ENCODE peak calls at places on chromosome 6, in nine cellular contexts. One of them, this sample, is unnamed.

GRCh38 chr6:109512271-109512817 is 29.3 kb upstream of the ZBTB24 start:
- DNase-seq in adrenal gland: no peak
- DNase-seq in heart right ventricle: no peak
- DNase-seq in cardiac muscle cell: no peak
- DNase-seq in Calu3: no peak
- DNase-seq in A549: no peak
- DNase-seq in BE2C: no peak
- DNase-seq in uterus: no peak
- DNase-seq in GM23338: no peak
- DNase-seq in this sample: no peak

GRCh38 chr6:125835221-125835744 is 44.5 kb downstream of the NCOA7 start:
- DNase-seq in GM23338: no peak
- DNase-seq in heart right ventricle: no peak
- DNase-seq in A549: no peak
- DNase-seq in Calu3: no peak
- DNase-seq in BE2C: peak
- DNase-seq in adrenal gland: no peak
- DNase-seq in uterus: no peak
- DNase-seq in cardiac muscle cell: no peak
- DNase-seq in this sample: peak

GRCh38 chr6:170245233-170245992 is 45.5 kb downstream of the DLL1 start:
- DNase-seq in cardiac muscle cell: no peak
- DNase-seq in GM23338: no peak
- DNase-seq in Calu3: no peak
- DNase-seq in adrenal gland: no peak
- DNase-seq in A549: no peak
- DNase-seq in BE2C: no peak
- DNase-seq in heart right ventricle: no peak
- DNase-seq in uterus: no peak
- DNase-seq in this sample: no peak

GRCh38 chr6:114467931-114468330 is 125.1 kb upstream of the HS3ST5 start:
- DNase-seq in Calu3: no peak
- DNase-seq in adrenal gland: no peak
- DNase-seq in cardiac muscle cell: no peak
- DNase-seq in GM23338: no peak
- DNase-seq in uterus: no peak
- DNase-seq in A549: no peak
- DNase-seq in heart right ventricle: no peak
- DNase-seq in BE2C: no peak
- DNase-seq in this sample: no peak

GRCh38 chr6:2162089-2162465 is 83.3 kb downstream of the GMDS start:
- DNase-seq in Calu3: no peak
- DNase-seq in cardiac muscle cell: no peak
- DNase-seq in BE2C: no peak
- DNase-seq in GM23338: no peak
- DNase-seq in adrenal gland: no peak
- DNase-seq in A549: no peak
- DNase-seq in uterus: no peak
- DNase-seq in heart right ventricle: no peak
- DNase-seq in this sample: no peak

GRCh38 chr6:87436435-87436834 is 28.7 kb downstream of the CFAP206 start:
- DNase-seq in BE2C: no peak
- DNase-seq in Calu3: peak
- DNase-seq in adrenal gland: peak
- DNase-seq in A549: peak
- DNase-seq in uterus: no peak
- DNase-seq in GM23338: peak
- DNase-seq in cardiac muscle cell: peak
- DNase-seq in heart right ventricle: no peak
- DNase-seq in this sample: peak

GRCh38 chr6:89458720-89459119 is 25.8 kb downstream of the ANKRD6 start:
- DNase-seq in Calu3: no peak
- DNase-seq in adrenal gland: no peak
- DNase-seq in heart right ventricle: no peak
- DNase-seq in GM23338: peak
- DNase-seq in A549: no peak
- DNase-seq in BE2C: no peak
- DNase-seq in uterus: no peak
- DNase-seq in cardiac muscle cell: no peak
- DNase-seq in this sample: no peak

GRCh38 chr6:53986165-53986720 is 125.0 kb upstream of the MLIP start:
- DNase-seq in GM23338: peak
- DNase-seq in adrenal gland: peak
- DNase-seq in Calu3: peak
- DNase-seq in A549: peak
- DNase-seq in heart right ventricle: no peak
- DNase-seq in uterus: no peak
- DNase-seq in cardiac muscle cell: peak
- DNase-seq in BE2C: peak
- DNase-seq in this sample: peak

GRCh38 chr6:146434991-146435390 is 108.6 kb upstream of the RAB32 start:
- DNase-seq in heart right ventricle: no peak
- DNase-seq in adrenal gland: no peak
- DNase-seq in A549: no peak
- DNase-seq in BE2C: no peak
- DNase-seq in cardiac muscle cell: no peak
- DNase-seq in GM23338: no peak
- DNase-seq in Calu3: no peak
- DNase-seq in uterus: no peak
- DNase-seq in this sample: no peak

GRCh38 chr6:41239467-41240159 is 11.5 kb downstream of the TREML4 start:
- DNase-seq in Calu3: no peak
- DNase-seq in BE2C: no peak
- DNase-seq in GM23338: peak
- DNase-seq in uterus: no peak
- DNase-seq in adrenal gland: no peak
- DNase-seq in heart right ventricle: no peak
- DNase-seq in cardiac muscle cell: peak
- DNase-seq in A549: no peak
- DNase-seq in this sample: no peak

GRCh38 chr6:11244387-11245126 is 12.1 kb upstream of the NEDD9 start:
- DNase-seq in adrenal gland: no peak
- DNase-seq in A549: no peak
- DNase-seq in cardiac muscle cell: no peak
- DNase-seq in Calu3: no peak
- DNase-seq in heart right ventricle: no peak
- DNase-seq in GM23338: no peak
- DNase-seq in uterus: no peak
- DNase-seq in BE2C: no peak
- DNase-seq in this sample: no peak

GRCh38 chr6:11243861-11244260 is 11.4 kb upstream of the NEDD9 start:
- DNase-seq in GM23338: no peak
- DNase-seq in uterus: no peak
- DNase-seq in BE2C: no peak
- DNase-seq in A549: no peak
- DNase-seq in Calu3: no peak
- DNase-seq in heart right ventricle: no peak
- DNase-seq in cardiac muscle cell: no peak
- DNase-seq in adrenal gland: no peak
- DNase-seq in this sample: no peak

GRCh38 chr6:11242709-11243108 is 10.2 kb upstream of the NEDD9 start:
- DNase-seq in A549: no peak
- DNase-seq in adrenal gland: no peak
- DNase-seq in cardiac muscle cell: no peak
- DNase-seq in heart right ventricle: no peak
- DNase-seq in uterus: no peak
- DNase-seq in BE2C: no peak
- DNase-seq in Calu3: no peak
- DNase-seq in GM23338: no peak
- DNase-seq in this sample: peak

GRCh38 chr6:11241154-11241792 is 8.8 kb upstream of the NEDD9 start:
- DNase-seq in adrenal gland: no peak
- DNase-seq in uterus: no peak
- DNase-seq in heart right ventricle: no peak
- DNase-seq in cardiac muscle cell: no peak
- DNase-seq in Calu3: no peak
- DNase-seq in GM23338: no peak
- DNase-seq in A549: no peak
- DNase-seq in BE2C: no peak
- DNase-seq in this sample: no peak

DNA sequence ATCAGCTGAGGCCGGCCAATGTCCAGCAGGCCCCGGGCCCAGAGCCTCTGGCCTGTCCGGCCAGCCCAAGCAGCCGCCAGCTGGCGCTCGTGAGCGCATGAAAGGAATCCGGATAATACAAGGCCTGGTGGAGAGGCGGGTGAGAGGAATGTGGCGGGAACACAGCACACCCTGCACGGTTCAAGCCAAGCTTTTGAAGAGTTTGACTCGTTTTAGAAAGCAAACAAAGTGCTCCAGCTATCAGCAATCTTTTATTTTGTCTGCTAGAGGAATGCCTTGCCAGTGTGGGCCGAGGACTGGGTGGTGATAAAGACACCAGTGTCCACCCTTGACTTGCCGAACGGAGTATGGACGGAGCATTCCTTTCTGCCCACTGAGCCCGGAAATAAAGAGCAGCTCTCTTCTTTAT is 9.3 kb upstream of the NEDD9 start:
- DNase-seq in adrenal gland: peak
- DNase-seq in cardiac muscle cell: peak
- DNase-seq in A549: no peak
- DNase-seq in BE2C: no peak
- DNase-seq in Calu3: no peak
- DNase-seq in heart right ventricle: peak
- DNase-seq in uterus: peak
- DNase-seq in GM23338: peak
- DNase-seq in this sample: no peak
- TF ChIP-seq CTCF in adrenal gland: peak
- TF ChIP-seq CTCF in cardiac muscle cell: peak
- TF ChIP-seq CTCF in A549: no peak
- TF ChIP-seq CTCF in BE2C: no peak
- TF ChIP-seq CTCF in Calu3: no peak
- TF ChIP-seq CTCF in heart right ventricle: peak
- TF ChIP-seq CTCF in uterus: peak
- TF ChIP-seq CTCF in GM23338: peak
- TF ChIP-seq CTCF in this sample: peak

GRCh38 chr6:28980137-28980796 is 24.8 kb downstream of the ZNF311 start:
- DNase-seq in uterus: no peak
- DNase-seq in Calu3: no peak
- DNase-seq in A549: no peak
- DNase-seq in adrenal gland: no peak
- DNase-seq in heart right ventricle: no peak
- DNase-seq in cardiac muscle cell: no peak
- DNase-seq in BE2C: no peak
- DNase-seq in GM23338: no peak
- DNase-seq in this sample: no peak

GRCh38 chr6:28980797-28981390 is 24.2 kb downstream of the ZNF311 start:
- DNase-seq in A549: peak
- DNase-seq in BE2C: peak
- DNase-seq in uterus: peak
- DNase-seq in GM23338: peak
- DNase-seq in cardiac muscle cell: peak
- DNase-seq in heart right ventricle: no peak
- DNase-seq in Calu3: peak
- DNase-seq in adrenal gland: peak
- DNase-seq in this sample: no peak

GRCh38 chr6:28982476-28983266 is 22.4 kb downstream of the ZNF311 start:
- DNase-seq in adrenal gland: no peak
- DNase-seq in heart right ventricle: no peak
- DNase-seq in GM23338: peak
- DNase-seq in uterus: peak
- DNase-seq in cardiac muscle cell: peak
- DNase-seq in BE2C: peak
- DNase-seq in Calu3: peak
- DNase-seq in A549: peak
- DNase-seq in this sample: no peak

GRCh38 chr6:28981391-28981832 is 23.7 kb downstream of the ZNF311 start:
- DNase-seq in heart right ventricle: peak
- DNase-seq in uterus: peak
- DNase-seq in BE2C: peak
- DNase-seq in Calu3: peak
- DNase-seq in A549: no peak
- DNase-seq in cardiac muscle cell: peak
- DNase-seq in GM23338: peak
- DNase-seq in adrenal gland: peak
- DNase-seq in this sample: no peak

GRCh38 chr6:28981833-28982475 is 23.2 kb downstream of the ZNF311 start:
- DNase-seq in adrenal gland: peak
- DNase-seq in Calu3: peak
- DNase-seq in BE2C: peak
- DNase-seq in heart right ventricle: peak
- DNase-seq in uterus: peak
- DNase-seq in cardiac muscle cell: peak
- DNase-seq in GM23338: peak
- DNase-seq in A549: peak
- DNase-seq in this sample: peak
- TF ChIP-seq CTCF in adrenal gland: peak
- TF ChIP-seq CTCF in Calu3: no peak
- TF ChIP-seq CTCF in BE2C: no peak
- TF ChIP-seq CTCF in heart right ventricle: no peak
- TF ChIP-seq CTCF in uterus: no peak
- TF ChIP-seq CTCF in cardiac muscle cell: no peak
- TF ChIP-seq CTCF in GM23338: peak
- TF ChIP-seq CTCF in A549: no peak
- TF ChIP-seq CTCF in this sample: no peak

GRCh38 chr6:122612838-122613237 is 2.6 kb downstream of the PKIB start:
- DNase-seq in A549: no peak
- DNase-seq in Calu3: no peak
- DNase-seq in heart right ventricle: no peak
- DNase-seq in cardiac muscle cell: no peak
- DNase-seq in GM23338: no peak
- DNase-seq in BE2C: no peak
- DNase-seq in adrenal gland: no peak
- DNase-seq in uterus: no peak
- DNase-seq in this sample: no peak

GRCh38 chr6:122614303-122614702 is 4.1 kb downstream of the PKIB start:
- DNase-seq in heart right ventricle: no peak
- DNase-seq in Calu3: no peak
- DNase-seq in adrenal gland: no peak
- DNase-seq in A549: no peak
- DNase-seq in uterus: no peak
- DNase-seq in BE2C: no peak
- DNase-seq in GM23338: no peak
- DNase-seq in cardiac muscle cell: no peak
- DNase-seq in this sample: no peak

GRCh38 chr6:122615409-122615808 is 5.2 kb downstream of the PKIB start:
- DNase-seq in GM23338: no peak
- DNase-seq in cardiac muscle cell: no peak
- DNase-seq in uterus: no peak
- DNase-seq in heart right ventricle: no peak
- DNase-seq in A549: no peak
- DNase-seq in adrenal gland: no peak
- DNase-seq in BE2C: no peak
- DNase-seq in Calu3: no peak
- DNase-seq in this sample: no peak

GRCh38 chr6:122609881-122610689 is at the start of gene PKIB:
- DNase-seq in uterus: peak
- DNase-seq in cardiac muscle cell: peak
- DNase-seq in heart right ventricle: peak
- DNase-seq in adrenal gland: peak
- DNase-seq in A549: peak
- DNase-seq in GM23338: peak
- DNase-seq in Calu3: peak
- DNase-seq in BE2C: peak
- DNase-seq in this sample: no peak

GRCh38 chr6:122610690-122611455 is 668 bp downstream of the PKIB start:
- DNase-seq in BE2C: peak
- DNase-seq in heart right ventricle: peak
- DNase-seq in Calu3: peak
- DNase-seq in adrenal gland: peak
- DNase-seq in GM23338: peak
- DNase-seq in A549: peak
- DNase-seq in uterus: no peak
- DNase-seq in cardiac muscle cell: no peak
- DNase-seq in this sample: no peak
- TF ChIP-seq CTCF in BE2C: no peak
- TF ChIP-seq CTCF in heart right ventricle: no peak
- TF ChIP-seq CTCF in Calu3: peak
- TF ChIP-seq CTCF in adrenal gland: peak
- TF ChIP-seq CTCF in GM23338: no peak
- TF ChIP-seq CTCF in A549: no peak
- TF ChIP-seq CTCF in uterus: no peak
- TF ChIP-seq CTCF in cardiac muscle cell: no peak
- TF ChIP-seq CTCF in this sample: no peak

GRCh38 chr6:21594427-21595264 is 1.1 kb downstream of the SOX4 start:
- DNase-seq in A549: peak
- DNase-seq in uterus: peak
- DNase-seq in GM23338: peak
- DNase-seq in Calu3: peak
- DNase-seq in BE2C: peak
- DNase-seq in cardiac muscle cell: peak
- DNase-seq in heart right ventricle: peak
- DNase-seq in adrenal gland: peak
- DNase-seq in this sample: no peak
- TF ChIP-seq CTCF in A549: no peak
- TF ChIP-seq CTCF in uterus: no peak
- TF ChIP-seq CTCF in GM23338: no peak
- TF ChIP-seq CTCF in Calu3: no peak
- TF ChIP-seq CTCF in BE2C: no peak
- TF ChIP-seq CTCF in cardiac muscle cell: no peak
- TF ChIP-seq CTCF in heart right ventricle: no peak
- TF ChIP-seq CTCF in adrenal gland: no peak
- TF ChIP-seq CTCF in this sample: no peak

This sample was measured in BJ.